ENCODE peak calls at places on chromosomes 11 and 22, in nine cellular contexts. R, C, Q, A, P, E, F, N and K are unnamed samples. For H3K27me3, the result is how much of the 10 kb centered on the place peaks cover.

GRCh38 chr11:2933376-2934056 is 4.3 kb upstream of the PHLDA2 start:
- DNase-seq in Q (no peak), F (peak), N (peak), R (peak), C (peak), P (peak), A (peak), E (peak), K (no peak)

GRCh38 chr22:44424867-44425351 is 73.1 kb downstream of the RTL6 start:
- DNase-seq in A (no peak), F (no peak), C (no peak), R (no peak), E (no peak), N (no peak), Q (no peak), P (no peak), K (no peak)

GRCh38 chr22:29901354-29901753 is 18.4 kb downstream of the MTMR3 start:
- DNase-seq in P (no peak), R (no peak), N (no peak), C (no peak), F (no peak), Q (no peak), A (no peak), E (no peak), K (no peak)

GRCh38 chr11:10455637-10456487 is 798 bp downstream of the AMPD3 start:
- DNase-seq in E (peak), N (peak), R (peak), F (peak), P (peak), Q (peak), C (peak), A (peak), K (no peak)

GRCh38 chr11:31060880-31061279 is 308.7 kb downstream of the DCDC1 start:
- DNase-seq in R (no peak), P (no peak), Q (no peak), N (no peak), F (no peak), A (peak), C (no peak), E (no peak), K (no peak)

GRCh38 chr22:17803871-17804270 is 29.6 kb upstream of the BID start:
- DNase-seq in E (no peak), A (no peak), R (no peak), F (no peak), C (no peak), P (no peak), N (no peak), Q (no peak), K (no peak)

GRCh38 chr11:62707277-62707771 is at the start of the genes BSCL2 and GNG3:
- DNase-seq in Q (peak), R (no peak), P (no peak), E (no peak), A (no peak), N (no peak), F (peak), C (no peak), K (peak)

GRCh38 chr11:120660024-120660565 is 148.5 kb downstream of the GRIK4 start:
- DNase-seq in C (no peak), N (peak), P (no peak), R (no peak), E (no peak), F (peak), A (peak), Q (peak), K (peak)

DNA sequence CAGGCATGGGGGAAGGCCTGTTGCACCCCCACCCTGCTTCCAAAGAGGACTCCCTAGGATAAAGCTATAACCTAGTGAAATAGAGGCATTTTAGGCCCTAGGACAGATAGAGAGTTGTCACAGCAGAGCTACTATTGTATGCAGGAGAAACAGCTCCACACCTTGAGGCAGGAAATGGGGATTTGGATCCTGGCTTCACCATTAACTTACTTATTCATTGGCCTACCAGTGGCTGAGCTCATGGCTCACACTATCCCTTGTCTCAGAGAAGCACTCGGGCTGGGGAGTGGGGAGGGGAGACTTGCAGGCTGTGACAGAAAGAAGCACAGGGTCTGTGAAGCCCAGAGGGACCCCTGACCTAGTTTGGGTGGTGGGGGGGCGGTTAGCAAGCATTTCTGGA is 999 bp upstream of the PDE2A start:
- DNase-seq in Q (no peak), N (no peak), A (no peak), C (no peak), F (no peak), E (no peak), R (no peak), P (no peak), K (no peak)
- H3K27me3 ChIP-seq in Q (under half), N (under half), A (under half), C (under half), F (under half), E (under half), R (half or more), P (under half), K (under half)

DNA sequence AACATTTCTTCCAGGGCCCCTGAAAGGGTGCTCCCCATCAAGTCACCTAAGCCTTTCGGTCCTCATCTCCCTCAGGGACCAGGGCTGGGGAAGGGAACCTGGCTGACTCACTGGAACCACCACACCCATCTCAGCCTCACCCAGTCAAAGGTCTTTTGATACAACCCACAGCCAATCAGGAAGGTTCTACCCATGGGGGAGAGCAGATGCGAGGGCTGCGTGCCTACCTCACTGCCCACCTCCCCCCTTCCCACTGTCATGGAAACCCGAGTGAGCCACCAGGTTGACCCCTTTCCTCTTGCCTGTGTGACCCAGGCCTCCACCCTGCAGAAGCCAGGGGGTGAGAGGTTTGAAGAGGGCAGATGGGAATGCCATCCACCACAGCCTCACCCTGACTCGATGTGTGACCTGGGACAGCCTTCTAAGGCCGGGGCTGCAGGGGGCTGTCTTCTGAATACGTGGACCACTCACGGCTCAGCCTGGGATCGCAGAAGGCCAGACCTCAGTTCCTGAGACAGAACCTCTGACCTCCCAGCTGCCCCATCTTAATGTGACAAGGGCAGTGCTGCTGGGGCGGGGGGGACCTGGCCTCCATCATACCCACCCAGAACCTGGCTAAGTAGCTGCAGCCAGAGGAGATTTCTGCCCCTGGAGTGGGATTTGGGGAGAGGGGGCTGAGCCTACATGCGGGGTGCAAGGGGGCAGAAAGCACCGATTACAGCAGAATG is 2.7 kb downstream of the MDK start:
- DNase-seq in N (no peak), C (no peak), Q (no peak), F (no peak), A (no peak), R (no peak), E (no peak), P (no peak), K (no peak)
- H3K27me3 ChIP-seq in N (under half), C (under half), Q (under half), F (under half), A (under half), R (under half), E (under half), P (under half), K (under half)

GRCh38 chr11:67313125-67313890 is 10.0 kb downstream of the SSH3 start:
- DNase-seq in R (no peak), P (no peak), E (no peak), C (no peak), A (no peak), F (peak), Q (no peak), N (no peak), K (no peak)
- H3K27me3 ChIP-seq in R (under half), P (under half), E (under half), C (under half), A (under half), F (under half), Q (under half), N (under half), K (under half)

DNA sequence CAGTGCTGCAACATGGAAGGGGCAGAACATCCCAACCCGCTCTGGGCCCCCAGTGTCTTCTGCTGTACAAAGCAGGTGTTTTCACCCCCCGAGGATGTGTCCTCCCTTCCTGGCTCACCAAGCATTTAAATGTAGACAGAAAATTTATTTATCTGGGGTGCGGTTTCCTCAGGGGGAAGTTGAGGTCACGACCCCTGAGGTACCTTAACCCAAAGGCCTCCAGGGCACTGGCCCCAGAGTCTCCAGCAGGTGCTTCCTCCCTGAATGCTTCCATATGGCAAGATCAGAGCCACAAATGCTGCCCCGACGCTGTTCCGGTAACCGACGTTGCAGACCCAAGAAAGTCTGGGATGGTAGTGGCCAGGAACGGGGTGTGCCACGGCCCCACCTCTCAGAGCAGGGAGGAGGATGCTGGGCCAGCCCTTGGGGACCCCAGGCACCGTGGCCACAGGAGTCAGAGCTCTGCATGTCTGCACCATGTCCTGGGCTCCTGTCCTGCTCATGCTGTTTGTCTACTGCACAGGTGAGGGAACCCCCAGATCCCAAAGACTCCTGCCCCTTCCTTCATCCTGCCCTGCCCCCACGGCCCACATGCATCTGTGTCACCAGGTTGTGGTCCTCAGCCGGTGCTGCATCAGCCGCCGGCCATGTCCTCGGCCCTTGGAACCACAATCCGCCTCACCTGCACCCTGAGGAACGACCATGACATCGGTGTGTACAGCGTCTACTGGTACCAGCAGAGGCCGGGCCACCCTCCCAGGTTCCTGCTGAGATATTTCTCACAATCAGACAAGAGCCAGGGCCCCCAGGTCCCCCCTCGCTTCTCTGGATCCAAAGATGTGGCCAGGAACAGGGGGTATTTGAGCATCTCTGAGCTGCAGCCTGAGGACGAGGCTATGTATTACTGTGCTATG is at the start of gene VPREB1:
- DNase-seq in F (no peak), C (no peak), A (no peak), R (no peak), E (no peak), N (no peak), Q (no peak), P (no peak), K (no peak)
- H3K27me3 ChIP-seq in F (under half), C (under half), A (half or more), R (under half), E (under half), N (under half), Q (under half), P (under half), K (half or more)

DNA sequence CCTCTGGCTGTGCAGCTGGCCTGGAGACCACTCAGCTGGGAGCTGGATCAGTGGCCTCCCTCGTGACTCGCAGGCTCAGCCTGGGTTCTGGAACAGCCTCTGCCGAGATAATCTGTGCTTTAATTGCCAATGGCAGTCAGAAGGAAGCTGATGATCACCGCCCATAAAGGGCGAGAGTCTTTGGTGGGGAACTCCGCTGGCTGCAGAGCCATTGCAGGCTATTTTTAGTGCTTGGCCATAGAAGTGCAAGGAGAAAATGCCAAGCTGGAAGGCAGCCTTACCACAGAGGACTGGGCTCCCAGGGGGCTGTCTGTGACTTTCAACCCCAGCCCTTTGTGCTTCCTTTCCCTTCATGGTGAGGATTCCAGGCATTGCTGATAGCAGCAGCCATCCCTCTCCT is 62.2 kb upstream of the TENM4 start:
- DNase-seq in P (peak), A (peak), F (no peak), N (no peak), C (peak), R (no peak), E (no peak), Q (no peak), K (no peak)
- H3K27me3 ChIP-seq in P (under half), A (under half), F (under half), N (under half), C (under half), R (under half), E (under half), Q (half or more), K (under half)

GRCh38 chr22:39414886-39415285 is 15.3 kb downstream of the TAB1 start:
- DNase-seq in P (peak), N (no peak), A (no peak), R (no peak), Q (no peak), C (no peak), F (no peak), E (no peak), K (no peak)
- H3K27me3 ChIP-seq in P (under half), N (under half), A (under half), R (under half), Q (under half), C (under half), F (under half), E (under half), K (under half)